ENCODE peak calls at places on chromosome 7, in five cellular contexts. V is GM23338, R is GM10248, W is cardiac muscle cell, A is fibroblast of lung. P is an unnamed sample.

GRCh38 chr7:74525881-74526280 is 72.2 kb downstream of the GTF2IRD1 start:
- DNase-seq in V (peak), R (no peak), W (no peak), A (no peak), P (no peak)

GRCh38 chr7:129502708-129503685 is 666 bp downstream of the SMKR1 start:
- DNase-seq in V (peak), R (peak), W (no peak), A (no peak), P (no peak)

GRCh38 chr7:67518580-67518979 is 521.9 kb downstream of the TYW1 start:
- DNase-seq in V (no peak), R (no peak), W (no peak), A (no peak), P (no peak)

GRCh38 chr7:20651960-20652544 is 36.6 kb downstream of the ABCB5 start:
- DNase-seq in V (no peak), R (no peak), W (peak), A (peak), P (no peak)

GRCh38 chr7:106054971-106055370 is 57.1 kb downstream of the SYPL1 start:
- DNase-seq in V (no peak), R (no peak), W (no peak), A (no peak), P (no peak)

GRCh38 chr7:43674559-43675436 is 54.5 kb downstream of the COA1 start:
- DNase-seq in V (no peak), R (no peak), W (peak), A (peak), P (peak)

GRCh38 chr7:92698237-92698841 is 108.1 kb upstream of the FAM133B start:
- DNase-seq in V (no peak), R (no peak), W (peak), A (peak), P (peak)

GRCh38 chr7:78677391-78677790 is 776.1 kb downstream of the MAGI2 start:
- DNase-seq in V (no peak), R (no peak), W (no peak), A (no peak), P (peak)

DNA sequence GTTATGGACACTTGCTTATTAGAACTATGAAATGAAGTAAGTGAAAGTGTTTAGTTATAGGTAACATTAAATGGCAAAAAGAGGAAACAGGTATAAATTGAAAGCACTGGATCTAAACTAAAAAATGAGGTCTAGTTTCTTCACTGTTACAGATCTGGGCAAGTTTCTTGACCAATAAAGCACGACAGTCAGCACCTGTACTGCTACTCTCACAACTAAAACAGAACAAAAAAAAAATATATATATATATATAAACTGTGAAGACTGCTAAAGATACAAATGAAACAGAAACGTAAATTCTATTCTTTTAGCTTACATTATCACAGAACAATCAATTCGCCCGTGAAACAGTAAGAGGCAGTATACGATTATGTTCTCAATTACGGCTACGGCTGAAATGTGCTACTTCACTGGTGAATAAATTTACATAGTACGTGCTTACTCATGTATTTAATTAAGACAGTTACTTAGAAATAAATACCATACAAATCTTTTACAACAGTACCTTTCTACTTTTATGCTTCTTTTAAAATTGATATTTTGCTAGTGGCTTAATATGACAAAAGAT is 4.2 kb downstream of the AHR start:
- DNase-seq in V (peak), R (peak), W (peak), A (peak), P (peak)
- TF ChIP-seq CTCF in V (peak), R (peak), W (peak), A (peak), P (peak)

GRCh38 chr7:112207106-112207592 is 654 bp downstream of the ZNF277 start:
- DNase-seq in V (no peak), R (peak), W (no peak), A (no peak), P (no peak)

GRCh38 chr7:112206238-112207105 is at the start of the genes DOCK4 and ZNF277:
- DNase-seq in V (peak), R (peak), W (peak), A (peak), P (peak)

GRCh38 chr7:112204072-112204775 is 2.0 kb downstream of the DOCK4 start:
- DNase-seq in V (peak), R (no peak), W (peak), A (peak), P (no peak)

GRCh38 chr7:112204776-112205347 is 1.3 kb downstream of the DOCK4 start:
- DNase-seq in V (no peak), R (peak), W (peak), A (peak), P (no peak)

DNA sequence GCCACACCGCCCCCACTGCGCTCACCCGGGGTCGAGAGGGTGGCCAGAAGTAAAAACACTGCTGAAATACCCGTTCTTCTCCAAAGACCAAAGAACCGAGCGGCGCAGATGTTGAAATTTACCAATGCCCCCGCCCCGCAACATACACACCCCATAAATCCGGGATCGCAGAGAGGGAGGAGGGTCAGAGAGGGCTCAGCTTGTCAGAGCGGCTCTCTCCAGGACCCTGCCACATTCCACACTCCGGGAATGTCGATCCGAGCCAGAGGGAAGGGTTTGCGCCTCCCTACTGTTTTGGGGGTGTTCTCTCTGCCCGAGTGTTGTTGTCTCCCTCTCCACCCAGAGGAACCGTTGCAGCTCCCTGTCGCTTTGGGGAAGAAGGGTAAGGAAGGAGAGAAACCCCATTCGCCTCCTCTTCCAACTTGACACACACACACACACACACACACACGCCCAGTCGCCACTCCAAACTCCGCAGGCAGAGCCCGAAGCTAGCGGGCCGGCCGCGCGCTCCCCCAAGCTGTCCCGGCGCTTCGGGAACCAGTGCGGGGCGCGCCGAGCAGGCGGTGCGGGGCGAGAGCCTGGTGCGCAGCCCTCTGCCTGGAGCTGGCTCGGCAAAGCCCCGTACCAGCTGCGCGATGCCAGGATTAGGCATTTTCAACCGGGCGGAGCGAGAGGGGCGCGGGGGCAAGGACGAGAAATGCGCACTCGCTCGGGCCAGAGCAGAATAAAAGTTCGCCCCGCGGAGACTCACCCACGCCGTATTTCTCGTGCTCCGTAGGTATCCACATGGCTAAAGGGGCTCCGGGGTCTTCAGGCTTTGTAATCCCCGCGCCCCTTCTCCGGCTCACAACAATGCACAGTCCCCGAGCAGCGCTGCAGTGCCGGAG is 606 bp downstream of the DOCK4 start:
- DNase-seq in V (peak), R (peak), W (peak), A (peak), P (peak)
- TF ChIP-seq CTCF in V (no peak), R (peak), W (no peak), A (no peak), P (no peak)

GRCh38 chr7:155545348-155545747 is 1.0 kb downstream of the CNPY1 start:
- DNase-seq in V (peak), R (no peak), W (no peak), A (no peak), P (no peak)
- TF ChIP-seq CTCF in V (peak), R (no peak), W (peak), A (no peak), P (peak)

GRCh38 chr7:99493823-99494222 is 6.3 kb downstream of the ZNF394 start:
- DNase-seq in V (no peak), R (no peak), W (no peak), A (no peak), P (no peak)

GRCh38 chr7:99489235-99489634 is 10.8 kb downstream of the ZNF394 start:
- DNase-seq in V (peak), R (no peak), W (no peak), A (no peak), P (no peak)

GRCh38 chr7:99485094-99485493 is 12.4 kb downstream of the ZNF789 start:
- DNase-seq in V (no peak), R (no peak), W (no peak), A (no peak), P (no peak)

GRCh38 chr7:99490878-99491277 is 9.2 kb downstream of the ZNF394 start:
- DNase-seq in V (no peak), R (no peak), W (no peak), A (no peak), P (no peak)
- TF ChIP-seq CTCF in V (peak), R (no peak), W (no peak), A (no peak), P (no peak)

GRCh38 chr7:117505238-117505637 is 25.4 kb downstream of the CFTR start:
- DNase-seq in V (peak), R (no peak), W (no peak), A (no peak), P (no peak)
- TF ChIP-seq CTCF in V (peak), R (no peak), W (no peak), A (no peak), P (no peak)

GRCh38 chr7:100091411-100092181 is 2.8 kb downstream of the COPS6 start:
- DNase-seq in V (peak), R (no peak), W (no peak), A (no peak), P (peak)
- TF ChIP-seq CTCF in V (peak), R (no peak), W (no peak), A (no peak), P (peak)

DNA sequence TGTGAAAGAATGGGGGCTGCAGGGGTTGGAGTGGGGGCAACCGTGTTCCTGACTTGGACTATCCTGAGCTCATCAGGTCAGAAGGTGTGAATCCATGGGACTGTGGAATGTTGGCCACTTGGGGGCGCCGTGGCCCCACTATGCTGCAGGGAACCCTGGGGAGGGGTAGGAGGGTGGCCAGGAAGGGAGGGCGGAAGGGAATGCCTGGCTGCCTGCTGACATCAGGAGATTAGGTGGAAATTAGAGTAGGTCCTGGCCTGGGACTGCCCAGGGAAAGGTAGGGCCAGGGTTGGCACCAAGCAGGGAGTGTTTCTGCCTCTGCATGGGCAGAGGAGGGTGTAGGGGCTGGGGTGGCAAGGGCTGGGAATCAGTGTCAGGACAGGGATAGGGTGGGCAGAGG is 65.8 kb upstream of the PRSS58 start:
- DNase-seq in V (peak), R (no peak), W (peak), A (no peak), P (no peak)
- TF ChIP-seq CTCF in V (peak), R (peak), W (peak), A (no peak), P (peak)

GRCh38 chr7:75725306-75725705 is 13.4 kb downstream of the HIP1 start:
- DNase-seq in V (no peak), R (no peak), W (no peak), A (no peak), P (no peak)

GRCh38 chr7:75732016-75732521 is 6.7 kb downstream of the HIP1 start:
- DNase-seq in V (no peak), R (no peak), W (no peak), A (no peak), P (no peak)

GRCh38 chr7:75727881-75728592 is 10.7 kb downstream of the HIP1 start:
- DNase-seq in V (peak), R (no peak), W (peak), A (no peak), P (no peak)

GRCh38 chr7:75732764-75733630 is 5.7 kb downstream of the HIP1 start:
- DNase-seq in V (no peak), R (no peak), W (peak), A (peak), P (peak)

GRCh38 chr7:75729851-75730274 is 8.9 kb downstream of the HIP1 start:
- DNase-seq in V (peak), R (no peak), W (no peak), A (no peak), P (no peak)
- TF ChIP-seq CTCF in V (no peak), R (no peak), W (no peak), A (no peak), P (no peak)